ENCODE peak calls at places on chromosome X, in seven cellular contexts. One of them, this sample, is unnamed.

GRCh38 chrX:23907106-23907495 is 637 bp downstream of the APOO start:
- DNase-seq in T-helper 2 cell: no peak
- DNase-seq in A172: no peak
- DNase-seq in iris pigment epithelial cell: no peak
- DNase-seq in ACHN: no peak
- DNase-seq in naive thymus-derived CD4-positive, alpha-beta T cell: no peak
- DNase-seq in GM10248: no peak
- DNase-seq in this sample: no peak

GRCh38 chrX:112043997-112044396 is 38.6 kb downstream of the TRPC5 start:
- DNase-seq in naive thymus-derived CD4-positive, alpha-beta T cell: no peak
- DNase-seq in GM10248: no peak
- DNase-seq in ACHN: peak
- DNase-seq in T-helper 2 cell: no peak
- DNase-seq in A172: no peak
- DNase-seq in iris pigment epithelial cell: peak
- DNase-seq in this sample: no peak

GRCh38 chrX:114841051-114841450 is 176.4 kb downstream of the IL13RA2 start:
- DNase-seq in iris pigment epithelial cell: peak
- DNase-seq in naive thymus-derived CD4-positive, alpha-beta T cell: no peak
- DNase-seq in ACHN: no peak
- DNase-seq in T-helper 2 cell: no peak
- DNase-seq in GM10248: no peak
- DNase-seq in A172: peak
- DNase-seq in this sample: no peak

GRCh38 chrX:54182194-54182863 is 725 bp downstream of the FAM120C start:
- DNase-seq in A172: peak
- DNase-seq in T-helper 2 cell: peak
- DNase-seq in iris pigment epithelial cell: peak
- DNase-seq in GM10248: peak
- DNase-seq in naive thymus-derived CD4-positive, alpha-beta T cell: peak
- DNase-seq in ACHN: peak
- DNase-seq in this sample: peak

GRCh38 chrX:13196778-13197177 is 123.1 kb downstream of the ATXN3L start:
- DNase-seq in iris pigment epithelial cell: no peak
- DNase-seq in GM10248: no peak
- DNase-seq in ACHN: no peak
- DNase-seq in T-helper 2 cell: no peak
- DNase-seq in A172: no peak
- DNase-seq in naive thymus-derived CD4-positive, alpha-beta T cell: no peak
- DNase-seq in this sample: no peak

GRCh38 chrX:133412665-133413064 is 2.6 kb downstream of the GPC4 start:
- DNase-seq in GM10248: no peak
- DNase-seq in A172: no peak
- DNase-seq in T-helper 2 cell: no peak
- DNase-seq in naive thymus-derived CD4-positive, alpha-beta T cell: no peak
- DNase-seq in ACHN: no peak
- DNase-seq in iris pigment epithelial cell: no peak
- DNase-seq in this sample: no peak

GRCh38 chrX:14616876-14617275 is 87.5 kb downstream of the GLRA2 start:
- DNase-seq in GM10248: no peak
- DNase-seq in T-helper 2 cell: no peak
- DNase-seq in naive thymus-derived CD4-positive, alpha-beta T cell: no peak
- DNase-seq in iris pigment epithelial cell: no peak
- DNase-seq in A172: no peak
- DNase-seq in ACHN: no peak
- DNase-seq in this sample: no peak

GRCh38 chrX:65987856-65988255 is 52.0 kb downstream of the VSIG4 start:
- DNase-seq in ACHN: no peak
- DNase-seq in iris pigment epithelial cell: no peak
- DNase-seq in GM10248: no peak
- DNase-seq in A172: no peak
- DNase-seq in naive thymus-derived CD4-positive, alpha-beta T cell: no peak
- DNase-seq in T-helper 2 cell: no peak
- DNase-seq in this sample: no peak

GRCh38 chrX:41875142-41875541 is 48.2 kb downstream of the CASK start:
- DNase-seq in iris pigment epithelial cell: peak
- DNase-seq in T-helper 2 cell: no peak
- DNase-seq in ACHN: no peak
- DNase-seq in naive thymus-derived CD4-positive, alpha-beta T cell: no peak
- DNase-seq in GM10248: no peak
- DNase-seq in A172: no peak
- DNase-seq in this sample: no peak

GRCh38 chrX:124217289-124218251 is 114.9 kb upstream of the TEX13D start:
- DNase-seq in A172: peak
- DNase-seq in T-helper 2 cell: peak
- DNase-seq in ACHN: no peak
- DNase-seq in iris pigment epithelial cell: peak
- DNase-seq in naive thymus-derived CD4-positive, alpha-beta T cell: peak
- DNase-seq in GM10248: peak
- DNase-seq in this sample: no peak

GRCh38 chrX:154093965-154094364 is 3.6 kb downstream of the MECP2 start:
- DNase-seq in ACHN: no peak
- DNase-seq in naive thymus-derived CD4-positive, alpha-beta T cell: no peak
- DNase-seq in A172: no peak
- DNase-seq in GM10248: no peak
- DNase-seq in iris pigment epithelial cell: no peak
- DNase-seq in T-helper 2 cell: no peak
- DNase-seq in this sample: no peak

GRCh38 chrX:36897690-36898089 is 110.5 kb upstream of the FAM47C start:
- DNase-seq in ACHN: no peak
- DNase-seq in A172: no peak
- DNase-seq in iris pigment epithelial cell: no peak
- DNase-seq in GM10248: no peak
- DNase-seq in naive thymus-derived CD4-positive, alpha-beta T cell: no peak
- DNase-seq in T-helper 2 cell: no peak
- DNase-seq in this sample: no peak

GRCh38 chrX:24513416-24513815 is 48.3 kb downstream of the PDK3 start:
- DNase-seq in iris pigment epithelial cell: no peak
- DNase-seq in T-helper 2 cell: no peak
- DNase-seq in A172: no peak
- DNase-seq in ACHN: no peak
- DNase-seq in GM10248: peak
- DNase-seq in naive thymus-derived CD4-positive, alpha-beta T cell: no peak
- DNase-seq in this sample: peak

GRCh38 chrX:38262715-38263620 is 42.3 kb upstream of the SRPX start:
- DNase-seq in naive thymus-derived CD4-positive, alpha-beta T cell: no peak
- DNase-seq in GM10248: no peak
- DNase-seq in T-helper 2 cell: no peak
- DNase-seq in ACHN: no peak
- DNase-seq in A172: no peak
- DNase-seq in iris pigment epithelial cell: peak
- DNase-seq in this sample: no peak

GRCh38 chrX:12013220-12013619 is 125.1 kb upstream of the FRMPD4 start:
- DNase-seq in iris pigment epithelial cell: peak
- DNase-seq in naive thymus-derived CD4-positive, alpha-beta T cell: no peak
- DNase-seq in T-helper 2 cell: no peak
- DNase-seq in GM10248: no peak
- DNase-seq in ACHN: peak
- DNase-seq in A172: peak
- DNase-seq in this sample: no peak

GRCh38 chrX:22329783-22330182 is 57.1 kb downstream of the CBLL2 start:
- DNase-seq in naive thymus-derived CD4-positive, alpha-beta T cell: no peak
- DNase-seq in ACHN: no peak
- DNase-seq in A172: no peak
- DNase-seq in T-helper 2 cell: no peak
- DNase-seq in GM10248: no peak
- DNase-seq in iris pigment epithelial cell: no peak
- DNase-seq in this sample: no peak

GRCh38 chrX:6852121-6852520 is 295.4 kb upstream of the STS start:
- DNase-seq in A172: no peak
- DNase-seq in ACHN: no peak
- DNase-seq in naive thymus-derived CD4-positive, alpha-beta T cell: no peak
- DNase-seq in T-helper 2 cell: no peak
- DNase-seq in GM10248: no peak
- DNase-seq in iris pigment epithelial cell: no peak
- DNase-seq in this sample: no peak

GRCh38 chrX:106177106-106177981 is 9.2 kb downstream of the PWWP3B start:
- DNase-seq in iris pigment epithelial cell: peak
- DNase-seq in naive thymus-derived CD4-positive, alpha-beta T cell: no peak
- DNase-seq in ACHN: peak
- DNase-seq in T-helper 2 cell: no peak
- DNase-seq in GM10248: no peak
- DNase-seq in A172: no peak
- DNase-seq in this sample: no peak

GRCh38 chrX:101108293-101108692 is 10.3 kb downstream of the CENPI start:
- DNase-seq in A172: peak
- DNase-seq in ACHN: no peak
- DNase-seq in naive thymus-derived CD4-positive, alpha-beta T cell: no peak
- DNase-seq in GM10248: no peak
- DNase-seq in T-helper 2 cell: no peak
- DNase-seq in iris pigment epithelial cell: peak
- DNase-seq in this sample: no peak

GRCh38 chrX:41026326-41027136 is 58.7 kb upstream of the USP9X start:
- DNase-seq in A172: no peak
- DNase-seq in GM10248: no peak
- DNase-seq in ACHN: no peak
- DNase-seq in T-helper 2 cell: no peak
- DNase-seq in iris pigment epithelial cell: no peak
- DNase-seq in naive thymus-derived CD4-positive, alpha-beta T cell: no peak
- DNase-seq in this sample: no peak

GRCh38 chrX:46628406-46629371 is 55.1 kb downstream of the CHST7 start:
- DNase-seq in iris pigment epithelial cell: peak
- DNase-seq in naive thymus-derived CD4-positive, alpha-beta T cell: no peak
- DNase-seq in ACHN: no peak
- DNase-seq in GM10248: peak
- DNase-seq in A172: no peak
- DNase-seq in T-helper 2 cell: no peak
- DNase-seq in this sample: no peak

GRCh38 chrX:111349098-111349497 is 62.9 kb downstream of the DCX start:
- DNase-seq in GM10248: no peak
- DNase-seq in ACHN: no peak
- DNase-seq in iris pigment epithelial cell: no peak
- DNase-seq in A172: no peak
- DNase-seq in T-helper 2 cell: no peak
- DNase-seq in naive thymus-derived CD4-positive, alpha-beta T cell: no peak
- DNase-seq in this sample: no peak

GRCh38 chrX:67384403-67384802 is 159.4 kb upstream of the AR start:
- DNase-seq in iris pigment epithelial cell: no peak
- DNase-seq in T-helper 2 cell: no peak
- DNase-seq in naive thymus-derived CD4-positive, alpha-beta T cell: no peak
- DNase-seq in ACHN: no peak
- DNase-seq in A172: no peak
- DNase-seq in GM10248: no peak
- DNase-seq in this sample: no peak

GRCh38 chrX:50100188-50100587 is 100.6 kb downstream of the AKAP4 start:
- DNase-seq in A172: no peak
- DNase-seq in iris pigment epithelial cell: no peak
- DNase-seq in ACHN: peak
- DNase-seq in naive thymus-derived CD4-positive, alpha-beta T cell: no peak
- DNase-seq in GM10248: no peak
- DNase-seq in T-helper 2 cell: no peak
- DNase-seq in this sample: no peak

GRCh38 chrX:85379174-85379907 is at the start of gene POF1B:
- DNase-seq in iris pigment epithelial cell: no peak
- DNase-seq in GM10248: no peak
- DNase-seq in naive thymus-derived CD4-positive, alpha-beta T cell: no peak
- DNase-seq in ACHN: no peak
- DNase-seq in A172: no peak
- DNase-seq in T-helper 2 cell: no peak
- DNase-seq in this sample: no peak

GRCh38 chrX:123085311-123085940 is 98.7 kb upstream of the GRIA3 start:
- DNase-seq in iris pigment epithelial cell: peak
- DNase-seq in ACHN: no peak
- DNase-seq in naive thymus-derived CD4-positive, alpha-beta T cell: no peak
- DNase-seq in A172: no peak
- DNase-seq in T-helper 2 cell: no peak
- DNase-seq in GM10248: no peak
- DNase-seq in this sample: no peak

GRCh38 chrX:140318306-140318705 is 186.6 kb downstream of the SOX3 start:
- DNase-seq in T-helper 2 cell: no peak
- DNase-seq in ACHN: no peak
- DNase-seq in GM10248: no peak
- DNase-seq in naive thymus-derived CD4-positive, alpha-beta T cell: no peak
- DNase-seq in A172: no peak
- DNase-seq in iris pigment epithelial cell: peak
- DNase-seq in this sample: no peak

GRCh38 chrX:74578137-74578536 is 36.3 kb downstream of the RLIM start:
- DNase-seq in A172: no peak
- DNase-seq in GM10248: no peak
- DNase-seq in T-helper 2 cell: no peak
- DNase-seq in iris pigment epithelial cell: no peak
- DNase-seq in naive thymus-derived CD4-positive, alpha-beta T cell: no peak
- DNase-seq in ACHN: no peak
- DNase-seq in this sample: no peak

GRCh38 chrX:29043751-29044150 is 456.5 kb downstream of the IL1RAPL1 start:
- DNase-seq in T-helper 2 cell: no peak
- DNase-seq in iris pigment epithelial cell: no peak
- DNase-seq in A172: no peak
- DNase-seq in naive thymus-derived CD4-positive, alpha-beta T cell: no peak
- DNase-seq in ACHN: no peak
- DNase-seq in GM10248: no peak
- DNase-seq in this sample: no peak

GRCh38 chrX:40471965-40472648 is 108.7 kb upstream of the ATP6AP2 start:
- DNase-seq in GM10248: peak
- DNase-seq in ACHN: peak
- DNase-seq in iris pigment epithelial cell: peak
- DNase-seq in T-helper 2 cell: no peak
- DNase-seq in naive thymus-derived CD4-positive, alpha-beta T cell: peak
- DNase-seq in A172: peak
- DNase-seq in this sample: no peak

GRCh38 chrX:78665286-78665685 is 6.2 kb upstream of the RTL3 start:
- DNase-seq in iris pigment epithelial cell: no peak
- DNase-seq in naive thymus-derived CD4-positive, alpha-beta T cell: no peak
- DNase-seq in ACHN: no peak
- DNase-seq in T-helper 2 cell: no peak
- DNase-seq in A172: no peak
- DNase-seq in GM10248: no peak
- DNase-seq in this sample: no peak

GRCh38 chrX:13432376-13432775 is 112.5 kb upstream of the ATXN3L start:
- DNase-seq in A172: peak
- DNase-seq in iris pigment epithelial cell: peak
- DNase-seq in naive thymus-derived CD4-positive, alpha-beta T cell: no peak
- DNase-seq in T-helper 2 cell: no peak
- DNase-seq in GM10248: no peak
- DNase-seq in ACHN: peak
- DNase-seq in this sample: no peak

GRCh38 chrX:140687706-140688105 is 21.9 kb upstream of the LINC00632 start:
- DNase-seq in ACHN: no peak
- DNase-seq in T-helper 2 cell: no peak
- DNase-seq in iris pigment epithelial cell: no peak
- DNase-seq in A172: no peak
- DNase-seq in GM10248: no peak
- DNase-seq in naive thymus-derived CD4-positive, alpha-beta T cell: no peak
- DNase-seq in this sample: no peak

GRCh38 chrX:69218407-69218806 is 53.2 kb upstream of the PJA1 start:
- DNase-seq in iris pigment epithelial cell: no peak
- DNase-seq in ACHN: no peak
- DNase-seq in naive thymus-derived CD4-positive, alpha-beta T cell: no peak
- DNase-seq in A172: no peak
- DNase-seq in T-helper 2 cell: no peak
- DNase-seq in GM10248: no peak
- DNase-seq in this sample: no peak

GRCh38 chrX:47160781-47161180 is 15.8 kb downstream of the RBM10 start:
- DNase-seq in iris pigment epithelial cell: no peak
- DNase-seq in naive thymus-derived CD4-positive, alpha-beta T cell: no peak
- DNase-seq in ACHN: no peak
- DNase-seq in T-helper 2 cell: no peak
- DNase-seq in GM10248: no peak
- DNase-seq in A172: no peak
- DNase-seq in this sample: no peak

GRCh38 chrX:103688949-103689348 is 2.5 kb upstream of the MORF4L2 start:
- DNase-seq in T-helper 2 cell: no peak
- DNase-seq in A172: no peak
- DNase-seq in GM10248: peak
- DNase-seq in iris pigment epithelial cell: peak
- DNase-seq in naive thymus-derived CD4-positive, alpha-beta T cell: peak
- DNase-seq in ACHN: peak
- DNase-seq in this sample: no peak

GRCh38 chrX:10617964-10618342 is 2.4 kb downstream of the MID1 start:
- DNase-seq in iris pigment epithelial cell: peak
- DNase-seq in A172: peak
- DNase-seq in naive thymus-derived CD4-positive, alpha-beta T cell: no peak
- DNase-seq in ACHN: peak
- DNase-seq in GM10248: no peak
- DNase-seq in T-helper 2 cell: no peak
- DNase-seq in this sample: no peak

GRCh38 chrX:47151428-47151827 is 6.4 kb downstream of the RBM10 start:
- DNase-seq in A172: no peak
- DNase-seq in T-helper 2 cell: no peak
- DNase-seq in naive thymus-derived CD4-positive, alpha-beta T cell: no peak
- DNase-seq in iris pigment epithelial cell: no peak
- DNase-seq in GM10248: no peak
- DNase-seq in ACHN: no peak
- DNase-seq in this sample: no peak

This sample was measured in activated T-cell treated with anti-CD3 and anti-CD28 coated beads for 24 hours.